ENCODE peak calls at places on chromosomes 11 and 22, in eight cellular contexts. R, H, D, M, S, B, I and P are unnamed samples.

GRCh38 chr11:61293869-61294716 is 1.0 kb downstream of the VWCE start:
- DNase-seq in I (peak; percentile 64), B (peak; percentile 42), S (peak; percentile 11), M (peak; percentile 46), D (peak; percentile 53), R (peak; percentile 21), H (peak; percentile 84), P (peak; percentile 61)

GRCh38 chr11:121389651-121390050 is 62.5 kb upstream of the SORL1 start:
- DNase-seq in B (peak; percentile 45), R (no peak), I (no peak), M (no peak), S (no peak), H (no peak), D (peak; percentile 23), P (peak; percentile 68)

GRCh38 chr11:118911880-118912741 is 13.6 kb downstream of the BCL9L start:
- DNase-seq in H (peak; percentile 96), D (peak; percentile 73), M (peak; percentile 91), S (peak; percentile 99), I (peak; percentile 88), B (peak; percentile 79), R (peak; percentile 85), P (peak; percentile 91)

GRCh38 chr22:30857103-30857502 is 111.5 kb downstream of the MORC2 start:
- DNase-seq in M (no peak), D (no peak), I (no peak), S (no peak), B (no peak), R (no peak), H (no peak), P (no peak)

GRCh38 chr11:13303668-13304649 is 26.4 kb downstream of the BMAL1 start:
- DNase-seq in S (no peak), H (no peak), B (no peak), M (no peak), D (peak; percentile 27), I (no peak), R (no peak), P (no peak)

GRCh38 chr22:29408925-29409324 is 20.6 kb upstream of the AP1B1 start:
- DNase-seq in D (no peak), S (no peak), R (no peak), I (no peak), M (no peak), H (no peak), B (no peak), P (no peak)

GRCh38 chr11:103222801-103223200 is 113.6 kb downstream of the DYNC2H1 start:
- DNase-seq in H (no peak), R (no peak), M (no peak), S (no peak), I (no peak), B (no peak), D (peak; percentile 10), P (no peak)

GRCh38 chr11:103035656-103036434 is 56.1 kb downstream of the DCUN1D5 start:
- DNase-seq in H (peak; percentile 92), M (peak; percentile 55), D (peak; percentile 74), B (no peak), I (no peak), R (no peak), S (peak; percentile 61), P (no peak)

DNA sequence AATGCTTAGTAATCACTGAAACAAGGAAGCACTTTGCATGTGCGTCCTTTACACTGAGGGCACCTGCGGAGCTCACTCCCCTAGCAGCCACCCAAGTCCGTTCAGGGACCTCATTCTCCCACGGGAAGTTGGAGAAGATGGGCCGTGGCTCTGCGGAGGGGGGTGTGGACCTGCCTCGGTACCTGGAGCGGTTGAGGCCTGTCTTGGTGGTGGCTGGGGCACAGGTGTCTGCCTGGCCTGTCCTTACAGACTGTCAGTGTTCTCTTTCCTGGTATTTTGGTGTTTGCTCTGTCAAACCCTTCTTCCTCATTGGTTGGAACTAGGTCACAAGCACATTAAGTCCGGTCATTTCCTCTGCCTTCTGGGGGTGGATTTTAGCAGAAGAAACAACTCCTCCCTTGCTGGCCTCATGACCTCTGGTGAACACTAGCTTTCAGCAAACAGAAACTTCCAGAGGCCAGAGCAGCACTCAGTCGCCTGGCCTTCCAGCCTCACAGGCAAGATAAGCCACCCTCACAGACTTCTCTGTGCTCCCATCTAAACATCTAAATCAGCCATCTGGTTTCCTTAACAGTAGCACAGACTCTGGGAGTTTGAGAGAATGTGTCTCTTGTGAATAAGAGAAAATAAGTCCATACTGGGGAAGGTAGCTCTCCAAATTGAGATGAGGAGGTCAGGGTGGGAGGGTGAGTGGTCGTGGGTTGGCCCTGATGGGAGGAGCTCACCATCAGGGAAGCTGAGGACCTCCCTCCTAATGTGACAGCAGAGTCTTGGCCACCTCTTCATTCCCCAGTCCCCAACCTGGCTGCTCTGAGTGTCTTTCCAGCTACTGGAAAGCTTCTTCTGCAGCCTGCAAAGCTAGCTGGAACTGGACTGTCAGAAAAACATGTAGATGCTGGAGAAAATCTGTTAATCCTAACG is 8.6 kb downstream of the SNAP29 start:
- DNase-seq in H (no peak), M (peak; percentile 44), I (no peak), R (peak; percentile 51), S (no peak), D (peak; percentile 73), B (peak; percentile 35), P (peak; percentile 74)
- H3K4me1 ChIP-seq in H (peaks cover 17% of the 10 kb centered on the region), M (peaks cover 12% of the 10 kb centered on the region), I (peaks cover 6% of the 10 kb centered on the region), R (peaks cover 34% of the 10 kb centered on the region), S (peaks cover 4% of the 10 kb centered on the region), D (peaks cover 16% of the 10 kb centered on the region), B (peaks cover 22% of the 10 kb centered on the region), P (peaks cover 8% of the 10 kb centered on the region)

GRCh38 chr11:27719575-27719925 is 19.3 kb upstream of the BDNF start:
- DNase-seq in S (no peak), M (no peak), I (no peak), D (no peak), H (no peak), R (no peak), B (no peak), P (no peak)
- H3K4me3 ChIP-seq in S (peak overlapping the region; percentile 45), M (no peak overlapping the region), I (peak overlapping the region; percentile 55), D (no peak overlapping the region), H (peak overlapping the region; percentile 90), R (no peak overlapping the region), B (peak overlapping the region; percentile 51), P (peak overlapping the region; percentile 51)

GRCh38 chr11:15471709-15472404 is 357.1 kb downstream of the INSC start:
- DNase-seq in R (no peak), H (no peak), S (no peak), B (no peak), I (no peak), M (no peak), D (no peak), P (no peak)

GRCh38 chr11:15468471-15468870 is 353.7 kb downstream of the INSC start:
- DNase-seq in I (no peak), M (no peak), R (no peak), H (peak; percentile 1), B (no peak), S (no peak), D (no peak), P (no peak)

GRCh38 chr11:15472405-15472799 is 357.7 kb downstream of the INSC start:
- DNase-seq in D (no peak), H (no peak), R (no peak), S (no peak), B (no peak), I (no peak), M (no peak), P (no peak)

GRCh38 chr11:15471028-15471708 is 356.4 kb downstream of the INSC start:
- DNase-seq in D (no peak), B (no peak), I (no peak), S (no peak), M (no peak), R (peak; percentile 45), H (no peak), P (no peak)

DNA sequence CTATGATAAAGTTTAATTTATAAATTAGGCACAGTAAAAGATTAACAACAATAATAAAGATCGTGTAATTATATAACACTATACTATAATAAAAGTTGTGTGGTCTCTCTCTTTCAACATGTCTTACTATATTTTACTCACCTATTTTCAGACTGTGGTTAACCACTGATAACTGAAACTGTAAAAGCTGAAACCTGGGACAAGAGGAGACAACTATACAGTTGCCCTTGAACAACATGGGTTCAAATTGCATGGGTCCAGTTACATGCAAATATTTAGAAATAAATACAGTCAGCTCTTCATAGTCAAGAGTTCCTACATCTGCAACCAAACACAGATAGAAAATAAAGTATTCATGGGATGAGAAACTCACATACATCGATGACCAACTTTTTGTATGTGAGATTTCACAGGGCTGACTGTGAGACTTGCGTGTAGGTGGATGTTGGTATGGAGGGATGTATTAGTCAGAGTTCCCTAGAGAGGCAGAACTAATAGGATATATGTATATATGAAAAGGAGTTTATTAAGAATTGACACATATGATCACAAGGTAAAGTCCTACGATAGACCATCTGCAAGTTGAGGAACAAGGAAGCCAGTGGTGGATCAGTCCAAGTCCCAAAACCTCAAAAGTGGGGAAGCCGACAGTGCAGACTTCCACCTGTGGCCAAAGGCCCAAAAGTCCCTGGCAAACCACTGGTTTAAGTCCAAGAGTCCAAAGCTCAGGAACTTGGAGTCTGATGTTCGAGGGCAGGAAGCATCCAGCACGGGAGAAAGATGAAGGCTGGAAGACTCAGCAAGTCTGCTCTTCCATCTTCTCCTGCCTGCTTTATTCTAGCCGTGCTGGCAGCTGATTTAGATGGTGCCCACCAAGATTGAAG is 359.5 kb downstream of the INSC start:
- DNase-seq in R (no peak), M (no peak), H (no peak), I (no peak), D (no peak), B (no peak), S (no peak), P (no peak)
- H3K27me3 ChIP-seq in R (no peaks in the 10 kb centered on the region), M (no peaks in the 10 kb centered on the region), H (no peaks in the 10 kb centered on the region), I (no peaks in the 10 kb centered on the region), D (no peaks in the 10 kb centered on the region), B (no peaks in the 10 kb centered on the region), S (no peaks in the 10 kb centered on the region), P (no peaks in the 10 kb centered on the region)

GRCh38 chr22:37571258-37571991 is 8.5 kb downstream of the LGALS2 start:
- DNase-seq in H (no peak), B (no peak), R (no peak), I (no peak), S (peak; percentile 41), M (no peak), D (peak; percentile 65), P (no peak)
- H3K4me1 ChIP-seq in H (peaks cover 14% of the 10 kb centered on the region), B (peaks cover 19% of the 10 kb centered on the region), R (peaks cover 50% of the 10 kb centered on the region), I (peaks cover 7% of the 10 kb centered on the region), S (peaks cover 11% of the 10 kb centered on the region), M (peaks cover 25% of the 10 kb centered on the region), D (peaks cover 93% of the 10 kb centered on the region), P (no peaks in the 10 kb centered on the region)

DNA sequence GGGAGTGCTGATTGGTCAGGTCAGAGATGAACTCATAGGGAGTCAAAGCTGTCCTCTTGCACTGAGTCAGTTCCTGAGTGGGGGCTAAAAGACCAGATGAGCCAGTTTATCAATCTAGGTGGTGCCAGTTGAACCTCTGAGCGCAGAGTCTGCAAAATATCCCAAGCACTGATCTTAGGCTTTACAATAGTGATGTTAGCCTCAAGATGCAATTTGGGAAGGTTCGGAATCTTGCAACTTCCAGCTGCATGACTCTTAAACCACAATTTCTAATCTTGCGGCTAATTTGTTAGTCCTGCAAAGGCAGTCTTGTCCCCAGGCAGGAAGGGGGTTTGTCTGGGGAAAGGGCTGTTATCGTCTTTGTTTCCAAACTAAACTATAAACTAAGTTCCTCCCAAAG is 92.3 kb upstream of the PARVA start:
- DNase-seq in H (peak; percentile 76), I (no peak), D (no peak), S (peak; percentile 65), B (no peak), M (no peak), R (no peak), P (no peak)
- H3K4me3 ChIP-seq in H (peak overlapping the region; percentile 21), I (no peak overlapping the region), D (no peak overlapping the region), S (no peak overlapping the region), B (no peak overlapping the region), M (no peak overlapping the region), R (no peak overlapping the region), P (no peak overlapping the region)

GRCh38 chr11:92626624-92627023 is 342.8 kb upstream of the MTNR1B start:
- DNase-seq in S (no peak), I (no peak), R (no peak), D (no peak), H (no peak), M (no peak), B (no peak), P (no peak)
- H3K27me3 ChIP-seq in S (no peaks in the 10 kb centered on the region), I (no peaks in the 10 kb centered on the region), R (no peaks in the 10 kb centered on the region), D (no peaks in the 10 kb centered on the region), H (no peaks in the 10 kb centered on the region), M (no peaks in the 10 kb centered on the region), B (no peaks in the 10 kb centered on the region), P (no peaks in the 10 kb centered on the region)